ENCODE peak calls at places on chromosomes 11 and 22, in seven cellular contexts. C is astrocyte of the cerebellum, I is AG20443, N is NCI-H748 treated with DMSO at 0.1 percent for 48 hours, U is NCI-H1105 treated with DMSO at 0.1 percent for 48 hours, R is NCI-H510A treated with DMSO at 0.1 percent for 48 hours, Q is DMS153. W is an unnamed sample.
A peak's percentile ranks its signal among the peaks of the same experiment; 100 is the strongest.

GRCh38 chr11:41328324-41328723 is 131.1 kb downstream of the LRRC4C start:
- DNase-seq in N (no peak), C (no peak), U (no peak), R (no peak), Q (no peak), I (no peak), W (no peak)

GRCh38 chr22:30984317-30984716 is 15.3 kb downstream of the TUG1 start:
- DNase-seq in R (no peak), U (no peak), N (no peak), C (no peak), Q (no peak), I (no peak), W (no peak)

GRCh38 chr11:1001682-1002081 is 34.8 kb downstream of the MUC6 start:
- DNase-seq in R (no peak), C (no peak), Q (no peak), N (no peak), I (no peak), U (no peak), W (no peak)

GRCh38 chr11:99020324-99021225 is at the start of gene CNTN5:
- DNase-seq in U (peak; percentile 86), N (peak; percentile 85), Q (peak; percentile 43), C (peak; percentile 3), I (peak; percentile 17), R (peak; percentile 13), W (peak; percentile 71)

GRCh38 chr11:68099474-68100405 is 21.4 kb downstream of the CHKA start:
- DNase-seq in N (peak; percentile 60), U (peak; percentile 37), I (no peak), R (peak; percentile 87), C (peak; percentile 84), Q (peak; percentile 81), W (peak; percentile 58)

GRCh38 chr11:63682045-63682915 is 980 bp downstream of the RTN3 start:
- DNase-seq in I (peak; percentile 46), C (no peak), N (peak; percentile 38), U (peak; percentile 72), R (peak; percentile 26), Q (no peak), W (peak; percentile 50)

GRCh38 chr11:62778441-62778840 is 7.2 kb downstream of the TAF6L start:
- DNase-seq in I (no peak), N (no peak), Q (no peak), U (no peak), C (no peak), R (no peak), W (no peak)

GRCh38 chr11:33476945-33477584 is 219.9 kb downstream of the HIPK3 start:
- DNase-seq in Q (no peak), U (no peak), I (peak; percentile 40), R (no peak), C (no peak), N (no peak), W (no peak)

GRCh38 chr22:35915477-35916013 is 113.1 kb downstream of the RBFOX2 start:
- DNase-seq in N (no peak), C (no peak), R (no peak), U (peak; percentile 46), I (no peak), Q (no peak), W (no peak)

GRCh38 chr11:107565219-107565937 is at the start of gene ALKBH8:
- DNase-seq in N (peak; percentile 37), C (peak; percentile 20), Q (peak; percentile 32), R (peak; percentile 68), I (peak; percentile 88), U (peak; percentile 77), W (peak; percentile 76)

GRCh38 chr11:85096939-85097338 is 530.2 kb downstream of the DLG2 start:
- DNase-seq in Q (no peak), N (no peak), I (no peak), C (no peak), R (no peak), U (no peak), W (no peak)

GRCh38 chr22:23621082-23621780 is 10.9 kb downstream of the DRICH1 start:
- DNase-seq in Q (no peak), U (no peak), N (no peak), I (no peak), R (no peak), C (no peak), W (no peak)

GRCh38 chr11:60111793-60112192 is 23.3 kb downstream of the MS4A2 start:
- DNase-seq in U (no peak), I (no peak), C (no peak), Q (no peak), N (no peak), R (no peak), W (no peak)

GRCh38 chr11:128898580-128899344 is 7.6 kb downstream of the KCNJ5 start:
- DNase-seq in I (no peak), R (no peak), Q (no peak), U (no peak), N (no peak), C (no peak), W (no peak)

GRCh38 chr11:7471071-7471470 is 14.2 kb upstream of the OLFML1 start:
- DNase-seq in N (no peak), Q (no peak), C (no peak), I (no peak), U (no peak), R (no peak), W (no peak)

GRCh38 chr11:69704508-69705245 is 855 bp upstream of the FGF19 start:
- DNase-seq in U (peak; percentile 53), C (no peak), I (peak; percentile 75), N (peak; percentile 80), R (peak; percentile 14), Q (no peak), W (peak; percentile 31)

GRCh38 chr22:31079095-31079642 is 1.9 kb upstream of the SMTN start:
- DNase-seq in U (no peak), I (no peak), N (no peak), C (no peak), Q (peak; percentile 89), R (peak; percentile 77), W (peak; percentile 3)

W was measured in NCI-H345.